ENCODE peak calls at places on chromosomes 7 and 10, in six cellular contexts. B is cardiac muscle cell, F is uterus, I is iPS DF 6.9, V is adrenal gland, X is cardiac fibroblast. Y is an unnamed sample.
A peak's percentile ranks its signal among the peaks of the same experiment; 100 is the strongest.

GRCh38 chr7:131642429-131642828 is 86.0 kb upstream of the PODXL start:
- DNase-seq in B (no peak), F (no peak), I (no peak), V (no peak), X (no peak), Y (no peak)

GRCh38 chr10:63236113-63236935 is 103.2 kb downstream of the NRBF2 start:
- DNase-seq in B (no peak), F (no peak), I (no peak), V (no peak), X (peak; percentile 82), Y (no peak)

GRCh38 chr7:87570178-87570577 is 30.5 kb downstream of the ABCB1 start:
- DNase-seq in B (no peak), F (no peak), I (no peak), V (no peak), X (peak; percentile 1), Y (no peak)

GRCh38 chr10:110067960-110068770 is 60.4 kb downstream of the ADD3 start:
- DNase-seq in B (no peak), F (no peak), I (no peak), V (no peak), X (peak; percentile 53), Y (peak; percentile 26)

GRCh38 chr7:47600199-47601118 is 18.5 kb upstream of the TNS3 start:
- DNase-seq in B (no peak), F (no peak), I (no peak), V (peak; percentile 74), X (peak; percentile 83), Y (no peak)

GRCh38 chr10:15201589-15202300 is 33.3 kb upstream of the NMT2 start:
- DNase-seq in B (no peak), F (no peak), I (no peak), V (no peak), X (peak; percentile 32), Y (no peak)

GRCh38 chr10:72665925-72666324 is 26.0 kb upstream of the MCU start:
- DNase-seq in B (no peak), F (no peak), I (no peak), V (no peak), X (no peak), Y (no peak)

GRCh38 chr7:19392246-19392645 is 247.0 kb upstream of the FERD3L start:
- DNase-seq in B (no peak), F (no peak), I (no peak), V (no peak), X (no peak), Y (no peak)

GRCh38 chr7:5591547-5591899 is 167.9 kb upstream of the TNRC18 start:
- DNase-seq in B (peak; percentile 86), F (no peak), I (no peak), V (peak; percentile 78), X (peak; percentile 88), Y (no peak)

GRCh38 chr10:68327889-68328786 is 3.7 kb upstream of the HNRNPH3 start:
- DNase-seq in B (no peak), F (no peak), I (no peak), V (peak; percentile 61), X (peak; percentile 83), Y (no peak)

GRCh38 chr10:70376436-70377378 is 5.7 kb downstream of the LRRC20 start:
- DNase-seq in B (no peak), F (no peak), I (no peak), V (no peak), X (no peak), Y (no peak)

GRCh38 chr10:85047979-85048378 is 719.6 kb downstream of the CCSER2 start:
- DNase-seq in B (peak; percentile 64), F (no peak), I (no peak), V (no peak), X (no peak), Y (no peak)

GRCh38 chr7:6165521-6166325 is 106.7 kb downstream of the CYTH3 start:
- DNase-seq in B (no peak), F (no peak), I (no peak), V (no peak), X (no peak), Y (no peak)

GRCh38 chr10:53667063-53667462 is 894.5 kb upstream of the MBL2 start:
- DNase-seq in B (no peak), F (no peak), I (no peak), V (no peak), X (no peak), Y (no peak)

GRCh38 chr7:8284606-8285005 is 22.6 kb upstream of the ICA1 start:
- DNase-seq in B (peak; percentile 29), F (no peak), I (no peak), V (no peak), X (peak; percentile 5), Y (no peak)

GRCh38 chr7:107924841-107925490 is 34.0 kb downstream of the DLD start:
- DNase-seq in B (no peak), F (no peak), I (no peak), V (no peak), X (no peak), Y (no peak)

GRCh38 chr10:76141376-76141775 is 710.0 kb downstream of the LRMDA start:
- DNase-seq in B (no peak), F (no peak), I (no peak), V (no peak), X (no peak), Y (no peak)

GRCh38 chr10:30528427-30528782 is 94.4 kb downstream of the MAP3K8 start:
- DNase-seq in B (no peak), F (no peak), I (no peak), V (no peak), X (no peak), Y (no peak)

GRCh38 chr10:11285171-11285570 is 267.5 kb downstream of the CELF2 start:
- DNase-seq in B (no peak), F (no peak), I (no peak), V (peak; percentile 14), X (peak; percentile 3), Y (no peak)

GRCh38 chr10:133124357-133125211 is 35.4 kb upstream of the KNDC1 start:
- DNase-seq in B (peak; percentile 67), F (no peak), I (no peak), V (peak; percentile 46), X (peak; percentile 31), Y (no peak)

GRCh38 chr10:43218206-43218950 is 48.5 kb downstream of the RASGEF1A start:
- DNase-seq in B (no peak), F (no peak), I (no peak), V (peak; percentile 60), X (no peak), Y (no peak)

GRCh38 chr10:51895209-51895608 is 195.8 kb upstream of the CSTF2T start:
- DNase-seq in B (no peak), F (peak; percentile 81), I (no peak), V (peak; percentile 74), X (peak; percentile 95), Y (peak; percentile 55)

GRCh38 chr7:19378340-19378704 is 233.1 kb upstream of the FERD3L start:
- DNase-seq in B (no peak), F (no peak), I (no peak), V (no peak), X (no peak), Y (no peak)

GRCh38 chr10:100748251-100749058 is 3.1 kb downstream of the PAX2 start:
- DNase-seq in B (no peak), F (no peak), I (no peak), V (no peak), X (no peak), Y (no peak)

GRCh38 chr10:10804998-10805737 is 212.5 kb upstream of the CELF2 start:
- DNase-seq in B (no peak), F (no peak), I (no peak), V (no peak), X (peak; percentile 67), Y (no peak)

GRCh38 chr10:70493660-70494234 is 15.2 kb downstream of the PALD1 start:
- DNase-seq in B (peak; percentile 75), F (no peak), I (peak; percentile 86), V (peak; percentile 76), X (no peak), Y (no peak)

GRCh38 chr7:133945497-133945896 is 181.6 kb upstream of the LRGUK start:
- DNase-seq in B (no peak), F (no peak), I (no peak), V (no peak), X (peak; percentile 51), Y (no peak)

GRCh38 chr10:69612760-69613159 is 17.3 kb upstream of the FAM241B start:
- DNase-seq in B (no peak), F (no peak), I (no peak), V (no peak), X (no peak), Y (no peak)

GRCh38 chr7:98224701-98225181 is 13.5 kb downstream of the BHLHA15 start:
- DNase-seq in B (no peak), F (no peak), I (no peak), V (no peak), X (no peak), Y (no peak)

GRCh38 chr7:1123721-1124120 is 35.8 kb downstream of the GPER1 start:
- DNase-seq in B (peak; percentile 81), F (peak; percentile 85), I (peak; percentile 55), V (peak; percentile 90), X (peak; percentile 95), Y (peak; percentile 59)
- H3K4me3 ChIP-seq in B (no peak overlapping the region), F (no peak overlapping the region), I (no peak overlapping the region), V (no peak overlapping the region), X (peak overlapping the region; percentile 43), Y (peak overlapping the region; percentile 61)

GRCh38 chr7:150994838-150995510 is 4.2 kb downstream of the NOS3 start:
- DNase-seq in B (no peak), F (no peak), I (no peak), V (no peak), X (no peak), Y (no peak)
- H3K4me3 ChIP-seq in B (no peak overlapping the region), F (no peak overlapping the region), I (no peak overlapping the region), V (no peak overlapping the region), X (no peak overlapping the region), Y (no peak overlapping the region)

GRCh38 chr7:45347804-45348203 is 190.2 kb downstream of the RAMP3 start:
- DNase-seq in B (no peak), F (no peak), I (no peak), V (no peak), X (no peak), Y (no peak)

DNA sequence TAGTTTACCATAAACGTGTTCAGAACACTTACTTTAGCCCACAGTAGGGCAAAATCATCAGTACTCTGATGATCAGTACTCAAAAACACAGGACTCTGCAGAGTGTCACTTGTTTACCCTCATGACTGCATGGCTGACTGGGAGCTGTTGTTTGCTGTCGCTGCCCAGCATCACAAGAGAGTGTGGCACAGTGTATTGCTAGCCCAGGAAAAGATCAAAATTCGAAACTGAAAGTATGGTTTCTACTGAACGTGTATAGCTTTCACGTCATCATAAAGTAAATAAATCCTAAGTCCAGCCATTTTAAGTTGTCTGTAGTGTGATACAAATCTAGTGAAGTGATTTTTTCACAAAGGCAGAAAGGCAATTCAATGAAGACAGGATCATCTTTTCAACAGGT is 184.6 kb downstream of the RAMP3 start:
- DNase-seq in B (no peak), F (no peak), I (no peak), V (no peak), X (no peak), Y (no peak)
- H3K4me3 ChIP-seq in B (no peak overlapping the region), F (no peak overlapping the region), I (no peak overlapping the region), V (no peak overlapping the region), X (no peak overlapping the region), Y (no peak overlapping the region)

GRCh38 chr10:130301026-130301892 is 165.1 kb downstream of the GLRX3 start:
- DNase-seq in B (no peak), F (no peak), I (no peak), V (peak; percentile 62), X (peak; percentile 88), Y (peak; percentile 62)

DNA sequence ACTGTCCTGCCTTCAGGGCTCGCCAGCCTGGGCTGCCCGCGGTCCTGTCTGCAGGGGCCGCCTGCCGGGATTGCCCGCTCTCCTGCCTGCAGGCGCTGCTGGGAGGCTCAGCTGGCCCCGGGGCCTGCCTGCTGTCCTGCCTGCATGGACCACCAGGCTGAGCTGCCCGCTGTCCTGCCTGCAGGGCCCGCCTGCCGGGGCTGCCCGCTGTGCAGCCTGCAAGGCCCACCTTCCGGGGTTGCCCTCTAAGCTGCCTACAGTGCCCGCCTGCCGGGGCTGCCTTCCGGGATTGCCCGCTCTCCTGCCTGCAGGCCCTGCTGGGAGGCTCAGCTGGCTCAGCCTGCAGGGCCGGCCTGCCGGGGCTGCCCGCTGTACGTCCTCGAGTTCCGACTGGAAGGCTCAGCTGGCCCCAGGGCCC is 164.4 kb downstream of the GLRX3 start:
- DNase-seq in B (no peak), F (no peak), I (no peak), V (peak; percentile 52), X (peak; percentile 74), Y (peak; percentile 52)
- H3K4me3 ChIP-seq in B (no peak overlapping the region), F (peak overlapping the region; percentile 26), I (no peak overlapping the region), V (no peak overlapping the region), X (no peak overlapping the region), Y (peak overlapping the region; percentile 25)

Y was measured in gastrocnemius medialis.